ENCODE peak calls at places on chromosomes 12 and 14, in seven cellular contexts. N is fibroblast of lung, E is left lung, L is tibial artery, U is OCI-LY7, M is adipocyte, T is DND-41. H is an unnamed sample. For H3K4me1 and H3K36me3, the result is how much of the 10 kb centered on the place peaks cover.

GRCh38 chr12:116954700-116955381 is 44.1 kb downstream of the FBXW8 start:
- DNase-seq in N (no peak), M (no peak), E (no peak), U (no peak), T (no peak), L (peak), H (no peak)

GRCh38 chr14:75229923-75230792 is 48.5 kb upstream of the FOS start:
- DNase-seq in L (no peak), U (peak), E (no peak), M (peak), T (peak), N (peak), H (no peak)

GRCh38 chr12:40099423-40099853 is 6.4 kb downstream of the SLC2A13 start:
- DNase-seq in M (no peak), L (no peak), T (no peak), U (no peak), N (no peak), E (no peak), H (no peak)

GRCh38 chr14:59274991-59275391 is 86.5 kb downstream of the DAAM1 start:
- DNase-seq in T (no peak), L (no peak), N (peak), E (no peak), M (no peak), U (peak), H (no peak)

GRCh38 chr12:49482095-49483051 is 56.5 kb upstream of the KCNH3 start:
- DNase-seq in L (no peak), N (peak), U (no peak), T (no peak), M (peak), E (no peak), H (no peak)

GRCh38 chr14:69299286-69300035 is 39.5 kb downstream of the GALNT16 start:
- DNase-seq in L (no peak), N (no peak), T (no peak), U (peak), E (no peak), M (no peak), H (no peak)

GRCh38 chr14:45222485-45223262 is 30.3 kb downstream of the MIS18BP1 start:
- DNase-seq in U (no peak), T (no peak), E (no peak), M (no peak), L (no peak), N (no peak), H (no peak)

GRCh38 chr12:15677207-15677606 is 112.0 kb downstream of the EPS8 start:
- DNase-seq in E (no peak), N (no peak), U (no peak), T (no peak), M (no peak), L (no peak), H (no peak)

GRCh38 chr12:104372048-104372720 is 68.6 kb downstream of the EID3 start:
- DNase-seq in U (no peak), T (peak), M (no peak), L (no peak), E (no peak), N (peak), H (no peak)

GRCh38 chr14:76780058-76780345 is 18.7 kb downstream of the VASH1 start:
- DNase-seq in M (no peak), T (no peak), E (no peak), L (no peak), U (no peak), N (no peak), H (no peak)

GRCh38 chr14:63713058-63713457 is 14.8 kb downstream of the SGPP1 start:
- DNase-seq in T (no peak), M (no peak), L (no peak), N (peak), E (no peak), U (no peak), H (no peak)

GRCh38 chr14:53190938-53191337 is 37.8 kb upstream of the DDHD1 start:
- DNase-seq in E (no peak), U (no peak), T (no peak), N (peak), M (no peak), L (no peak), H (no peak)

GRCh38 chr12:121451931-121452330 is 52.0 kb downstream of the RNF34 start:
- DNase-seq in E (no peak), T (no peak), L (no peak), U (no peak), M (peak), N (no peak), H (no peak)

GRCh38 chr14:104361921-104362681 is 217.5 kb upstream of the C14orf180 start:
- DNase-seq in T (no peak), L (no peak), U (no peak), M (no peak), N (no peak), E (peak), H (no peak)

GRCh38 chr12:113239288-113239771 is 18.1 kb downstream of the TPCN1 start:
- DNase-seq in U (no peak), M (no peak), E (no peak), L (peak), T (no peak), N (no peak), H (no peak)

GRCh38 chr12:31326689-31327659 is 1.0 kb upstream of the SINHCAF start:
- DNase-seq in L (no peak), M (peak), U (no peak), T (no peak), N (peak), E (no peak), H (peak)

GRCh38 chr12:78085562-78086182 is 255.0 kb downstream of the NAV3 start:
- DNase-seq in N (peak), L (no peak), M (peak), U (no peak), T (no peak), E (no peak), H (no peak)

GRCh38 chr14:96663491-96664067 is 133.6 kb upstream of the VRK1 start:
- DNase-seq in M (no peak), N (no peak), U (no peak), L (no peak), E (no peak), T (no peak), H (no peak)

GRCh38 chr14:49306152-49306751 is 279.9 kb downstream of the RPS29 start:
- DNase-seq in N (peak), M (peak), E (no peak), L (no peak), T (no peak), U (peak), H (no peak)

GRCh38 chr14:87529081-87529480 is 463.9 kb downstream of the GALC start:
- DNase-seq in T (no peak), L (no peak), N (no peak), U (no peak), M (no peak), E (no peak), H (no peak)

GRCh38 chr12:1993871-1994371 is 10.3 kb downstream of the DCP1B start:
- DNase-seq in U (no peak), T (no peak), M (peak), N (peak), E (no peak), L (no peak), H (no peak)

GRCh38 chr12:53868516-53868986 is 70.1 kb upstream of the HOXC13 start:
- DNase-seq in E (no peak), N (no peak), T (no peak), U (no peak), L (no peak), M (no peak), H (no peak)

GRCh38 chr12:76391461-76391860 is 43.2 kb upstream of the BBS10 start:
- DNase-seq in U (no peak), T (no peak), L (no peak), N (no peak), M (no peak), E (no peak), H (no peak)

GRCh38 chr12:73185403-73185802 is 913.2 kb downstream of the TRHDE start:
- DNase-seq in N (no peak), L (no peak), M (no peak), T (no peak), U (no peak), E (no peak), H (no peak)

GRCh38 chr14:52514046-52514811 is 38.1 kb downstream of the TXNDC16 start:
- DNase-seq in T (no peak), E (no peak), L (no peak), U (no peak), M (no peak), N (no peak), H (no peak)

GRCh38 chr14:106564058-106564643 is 1037.8 kb downstream of the TMEM121 start:
- DNase-seq in M (no peak), N (no peak), T (peak), L (no peak), U (peak), E (no peak), H (no peak)

GRCh38 chr12:57471-57980 is 9.0 kb upstream of the IQSEC3 start:
- DNase-seq in U (no peak), L (no peak), N (no peak), E (no peak), M (no peak), T (no peak), H (no peak)

GRCh38 chr14:32047791-32048190 is 29.3 kb upstream of the ARHGAP5 start:
- DNase-seq in M (no peak), L (no peak), T (no peak), N (peak), U (no peak), E (no peak), H (no peak)

GRCh38 chr14:51846631-51847488 is 13.6 kb upstream of the GNG2 start:
- DNase-seq in U (peak), N (peak), T (peak), M (peak), L (peak), E (peak), H (peak)

GRCh38 chr12:69241444-69242092 is 2.2 kb downstream of the CPSF6 start:
- DNase-seq in L (no peak), M (peak), T (no peak), U (peak), N (peak), E (no peak), H (no peak)

GRCh38 chr12:132384916-132385315 is 55.5 kb upstream of the GALNT9 start:
- DNase-seq in U (no peak), N (no peak), T (no peak), L (no peak), M (no peak), E (peak), H (no peak)

GRCh38 chr12:106982229-106982628 is 4.7 kb downstream of the MTERF2 start:
- DNase-seq in M (no peak), U (no peak), T (no peak), E (no peak), N (no peak), L (no peak), H (no peak)

GRCh38 chr14:105419305-105420091 is at the start of gene MTA1:
- DNase-seq in M (peak), L (no peak), U (peak), N (peak), E (peak), T (peak), H (no peak)

GRCh38 chr14:102930753-102931579 is 8.5 kb downstream of the AMN start:
- DNase-seq in M (no peak), T (no peak), U (no peak), E (peak), N (peak), L (no peak), H (no peak)

GRCh38 chr12:66302827-66303169 is 505 bp downstream of the HELB start:
- DNase-seq in E (no peak), L (no peak), N (no peak), M (no peak), U (no peak), T (no peak), H (no peak)

GRCh38 chr14:99194136-99194535 is 77.9 kb downstream of the BCL11B start:
- DNase-seq in E (peak), T (no peak), U (no peak), M (no peak), N (no peak), L (no peak), H (no peak)

GRCh38 chr14:88821378-88821777 is 3.1 kb upstream of the TTC8 start:
- DNase-seq in L (no peak), T (no peak), N (no peak), U (no peak), E (no peak), M (no peak), H (no peak)

GRCh38 chr14:29085546-29085945 is 319.0 kb downstream of the FOXG1 start:
- DNase-seq in N (no peak), L (no peak), U (no peak), M (no peak), E (no peak), T (no peak), H (no peak)

GRCh38 chr12:116916714-116917114 is 6.0 kb downstream of the FBXW8 start:
- DNase-seq in L (no peak), U (peak), E (no peak), N (peak), M (peak), T (peak), H (no peak)

GRCh38 chr14:74913986-74914573 is 9.0 kb downstream of the RPS6KL1 start:
- DNase-seq in M (peak), U (peak), T (no peak), L (peak), E (no peak), N (peak), H (peak)

DNA sequence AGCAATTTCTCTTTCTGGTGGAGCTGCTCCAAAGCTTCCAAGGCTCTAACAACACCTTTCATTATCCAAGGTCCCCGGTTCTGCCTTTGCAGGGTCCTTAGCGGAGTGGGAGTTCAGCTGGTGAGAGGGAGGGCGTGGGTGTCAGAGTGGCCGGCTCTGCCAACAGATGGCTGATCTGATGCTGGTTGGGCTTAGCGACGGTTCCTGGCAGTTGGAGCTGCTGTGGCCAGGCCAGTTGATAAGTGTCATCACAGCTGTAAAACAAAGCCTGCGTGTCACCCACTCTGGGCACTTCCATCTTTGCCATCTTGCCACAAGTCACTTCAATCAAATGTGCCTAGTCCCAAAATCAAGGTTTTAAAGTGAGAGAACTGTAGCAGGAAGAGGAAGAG is 36.3 kb downstream of the RIN3 start:
- DNase-seq in E (no peak), L (peak), M (no peak), U (no peak), T (no peak), N (peak), H (no peak)
- H3K4me1 ChIP-seq in E (under half), L (under half), M (under half), U (under half), T (under half), N (under half), H (under half)

DNA sequence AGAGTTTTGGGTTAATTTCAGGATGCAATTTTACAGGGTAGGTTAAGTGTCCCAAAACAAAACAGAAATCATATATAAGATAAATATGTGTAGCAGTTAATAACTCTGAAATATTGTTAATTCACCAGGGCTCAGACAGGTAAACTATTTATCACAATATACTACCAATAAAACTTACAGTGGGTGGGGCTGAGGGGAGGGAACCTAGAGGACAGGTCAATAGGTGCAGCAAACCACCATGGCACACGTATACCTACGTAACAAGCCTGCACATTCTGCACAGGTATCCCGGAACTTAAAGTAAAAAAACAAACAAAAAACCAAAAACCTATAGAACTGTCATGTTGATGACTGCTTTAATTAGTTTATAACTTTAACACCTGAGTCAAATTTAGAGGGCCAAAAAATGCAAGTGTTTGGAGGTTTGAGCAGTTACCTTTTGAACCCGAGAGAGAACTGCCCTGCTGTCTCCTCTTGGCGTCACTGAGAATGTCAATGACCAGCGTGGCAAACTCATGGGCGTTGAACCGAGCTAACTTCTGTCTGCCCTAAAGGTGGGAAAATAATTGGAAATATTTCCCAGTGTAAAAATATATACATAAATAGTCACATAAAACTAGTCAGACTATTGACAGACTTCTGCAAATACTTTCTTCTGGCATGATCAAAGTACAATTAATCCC is 36.6 kb downstream of the GIT2 start:
- DNase-seq in E (no peak), N (no peak), T (no peak), U (no peak), L (no peak), M (no peak), H (no peak)
- H3K36me3 ChIP-seq in E (half or more), N (under half), T (half or more), U (half or more), L (under half), M (under half), H (under half)

GRCh38 chr12:52231305-52232232 is 1.5 kb upstream of the KRT7 start:
- DNase-seq in T (no peak), U (no peak), N (no peak), M (no peak), L (no peak), E (peak), H (no peak)

GRCh38 chr12:52233462-52234141 is 559 bp downstream of the KRT7 start:
- DNase-seq in L (no peak), U (no peak), M (no peak), T (no peak), N (no peak), E (no peak), H (no peak)

GRCh38 chr12:52230364-52231281 is 2.4 kb upstream of the KRT7 start:
- DNase-seq in L (no peak), U (no peak), E (peak), N (peak), M (peak), T (no peak), H (no peak)

GRCh38 chr12:52232916-52233461 is at the start of gene KRT7:
- DNase-seq in L (no peak), N (no peak), M (no peak), T (no peak), U (no peak), E (peak), H (no peak)

DNA sequence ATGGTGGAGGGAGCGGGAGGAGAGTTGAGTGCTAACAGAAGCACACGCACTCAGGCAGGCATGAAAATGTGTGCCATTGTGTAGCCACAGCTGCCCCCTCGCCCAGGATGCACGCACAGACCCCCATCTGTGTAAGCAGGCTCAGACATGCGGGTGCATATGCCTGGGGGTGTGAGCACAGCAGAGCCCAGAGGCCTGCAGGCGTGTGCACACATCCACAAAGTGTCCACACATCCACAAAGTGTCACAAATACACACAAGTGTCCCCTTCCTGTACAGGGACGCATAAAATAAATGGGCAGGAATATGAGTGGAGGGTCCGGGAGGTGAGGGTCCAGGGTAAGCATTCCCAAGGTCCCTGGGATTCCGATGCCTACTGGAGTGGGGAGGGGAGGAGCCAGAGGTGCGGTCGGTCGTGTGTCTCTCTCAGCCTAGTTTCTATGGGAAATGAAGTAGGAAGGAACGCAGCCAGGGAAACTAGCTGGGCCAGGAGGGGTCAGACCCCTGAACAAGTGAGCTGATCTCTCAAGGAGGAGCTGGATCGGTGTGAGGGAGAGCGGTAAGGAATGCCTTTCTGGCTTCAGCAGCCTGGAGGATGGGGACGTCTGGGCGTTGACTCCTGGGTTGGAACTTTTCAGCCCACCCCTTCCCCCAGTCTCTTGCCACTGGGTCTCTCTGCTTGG is 669 bp upstream of the KRT7 start:
- DNase-seq in N (no peak), U (no peak), E (peak), T (no peak), M (no peak), L (no peak), H (no peak)
- H3K4me1 ChIP-seq in N (under half), U (under half), E (under half), T (under half), M (half or more), L (under half), H (under half)

GRCh38 chr12:57055834-57056233 is 5.9 kb upstream of the MYO1A start:
- DNase-seq in N (no peak), E (no peak), L (no peak), U (no peak), T (no peak), M (no peak), H (no peak)
- H3K36me3 ChIP-seq in N (under half), E (under half), L (under half), U (half or more), T (under half), M (under half), H (under half)

DNA sequence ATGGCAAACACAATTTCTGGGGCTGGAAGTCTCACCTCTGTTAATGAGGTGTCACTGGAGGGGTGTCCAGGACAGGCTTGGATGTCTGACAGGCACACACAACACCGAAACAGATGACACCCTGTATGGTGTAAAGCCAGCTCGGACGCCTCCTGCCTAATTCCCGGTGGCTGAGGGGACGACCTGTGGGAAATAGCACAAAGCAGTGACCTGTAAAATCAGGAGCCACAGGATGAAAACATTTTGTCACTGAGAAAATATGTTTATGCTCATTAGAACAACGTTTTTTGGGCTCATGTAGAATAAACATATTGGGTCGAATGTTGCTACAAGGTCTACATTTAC is 285.0 kb upstream of the RTL1 start:
- DNase-seq in E (no peak), N (no peak), U (no peak), T (no peak), M (no peak), L (no peak), H (no peak)
- H3K4me1 ChIP-seq in E (under half), N (under half), U (under half), T (under half), M (under half), L (under half), H (under half)

GRCh38 chr12:48336066-48336465 is 14.7 kb downstream of the ZNF641 start:
- DNase-seq in E (no peak), M (no peak), N (no peak), L (no peak), T (no peak), U (no peak), H (no peak)
- H3K36me3 ChIP-seq in E (under half), M (under half), N (under half), L (under half), T (under half), U (under half), H (under half)

GRCh38 chr14:55733609-55734008 is 153.6 kb downstream of the KTN1 start:
- DNase-seq in L (no peak), E (no peak), U (no peak), N (no peak), T (no peak), M (no peak), H (no peak)
- H3K4me1 ChIP-seq in L (under half), E (under half), U (under half), N (under half), T (under half), M (under half), H (under half)